ENCODE peak calls at places on chromosomes 16 and 17, in four cellular contexts. One of them, this sample, is unnamed.
A peak's percentile ranks its signal among the peaks of the same experiment; 100 is the strongest.

GRCh38 chr16:2026461-2027023 is at the start of gene NHERF2:
- DNase-seq in K562: peak; percentile 85
- DNase-seq in HEK293T: peak; percentile 77
- DNase-seq in HepG2: no peak
- DNase-seq in this sample: no peak

GRCh38 chr16:56608876-56609462 is 585 bp downstream of the MT2A start:
- DNase-seq in HepG2: no peak
- DNase-seq in K562: no peak
- DNase-seq in HEK293T: no peak
- DNase-seq in this sample: no peak

GRCh38 chr17:38730526-38731379 is 612 bp downstream of the CISD3 start:
- DNase-seq in HEK293T: no peak
- DNase-seq in K562: no peak
- DNase-seq in HepG2: peak; percentile 90
- DNase-seq in this sample: no peak

GRCh38 chr16:1819611-1820010 is 7.0 kb downstream of the HAGH start:
- DNase-seq in HEK293T: no peak
- DNase-seq in HepG2: no peak
- DNase-seq in K562: no peak
- DNase-seq in this sample: no peak

GRCh38 chr16:65122974-65123845 is 1.3 kb upstream of the CDH11 start:
- DNase-seq in K562: no peak
- DNase-seq in HEK293T: no peak
- DNase-seq in HepG2: no peak
- DNase-seq in this sample: no peak

GRCh38 chr17:45923511-45924268 is 29.3 kb downstream of the MAPT start:
- DNase-seq in HepG2: peak; percentile 86
- DNase-seq in HEK293T: no peak
- DNase-seq in K562: no peak
- DNase-seq in this sample: no peak

GRCh38 chr16:28974437-28975157 is at the start of gene SPNS1:
- DNase-seq in HepG2: peak; percentile 94
- DNase-seq in HEK293T: peak; percentile 98
- DNase-seq in K562: peak; percentile 97
- DNase-seq in this sample: peak; percentile 74

GRCh38 chr16:74830646-74831045 is 56.0 kb upstream of the FA2H start:
- DNase-seq in K562: no peak
- DNase-seq in HepG2: no peak
- DNase-seq in HEK293T: no peak
- DNase-seq in this sample: no peak

GRCh38 chr16:68668266-68668665 is 23.2 kb downstream of the CDH3 start:
- DNase-seq in HepG2: no peak
- DNase-seq in K562: no peak
- DNase-seq in HEK293T: no peak
- DNase-seq in this sample: peak; percentile 24

GRCh38 chr16:69885722-69886121 is 65.4 kb upstream of the CLEC18A start:
- DNase-seq in K562: no peak
- DNase-seq in HEK293T: no peak
- DNase-seq in HepG2: no peak
- DNase-seq in this sample: no peak

GRCh38 chr16:89146211-89147005 is 25.1 kb upstream of the CDH15 start:
- DNase-seq in HEK293T: no peak
- DNase-seq in HepG2: no peak
- DNase-seq in K562: no peak
- DNase-seq in this sample: no peak

GRCh38 chr16:10619271-10619849 is 39.0 kb upstream of the EMP2 start:
- DNase-seq in HEK293T: no peak
- DNase-seq in HepG2: no peak
- DNase-seq in K562: peak; percentile 73
- DNase-seq in this sample: no peak

GRCh38 chr16:84277244-84277823 is 17.3 kb upstream of the WFDC1 start:
- DNase-seq in HepG2: peak; percentile 51
- DNase-seq in K562: peak; percentile 84
- DNase-seq in HEK293T: peak; percentile 65
- DNase-seq in this sample: no peak

GRCh38 chr17:14442798-14443553 is 142.1 kb downstream of the HS3ST3B1 start:
- DNase-seq in HepG2: no peak
- DNase-seq in K562: no peak
- DNase-seq in HEK293T: no peak
- DNase-seq in this sample: no peak

GRCh38 chr17:17237026-17237799 is at the start of gene FLCN:
- DNase-seq in HEK293T: peak; percentile 83
- DNase-seq in HepG2: peak; percentile 73
- DNase-seq in K562: peak; percentile 81
- DNase-seq in this sample: peak; percentile 65

GRCh38 chr17:882827-883585 is 96.6 kb downstream of the NXN start:
- DNase-seq in HepG2: peak; percentile 83
- DNase-seq in K562: no peak
- DNase-seq in HEK293T: no peak
- DNase-seq in this sample: no peak

GRCh38 chr16:54431997-54432367 is 145.4 kb upstream of the IRX3 start:
- DNase-seq in K562: no peak
- DNase-seq in HepG2: no peak
- DNase-seq in HEK293T: no peak
- DNase-seq in this sample: no peak

GRCh38 chr17:78806451-78806850 is 24.4 kb upstream of the CYTH1 start:
- DNase-seq in HEK293T: no peak
- DNase-seq in HepG2: no peak
- DNase-seq in K562: peak; percentile 33
- DNase-seq in this sample: no peak

GRCh38 chr16:78624349-78624748 is 524.9 kb downstream of the WWOX start:
- DNase-seq in HepG2: no peak
- DNase-seq in K562: no peak
- DNase-seq in HEK293T: no peak
- DNase-seq in this sample: no peak

GRCh38 chr16:78973041-78973440 is 627.5 kb downstream of the MAF start:
- DNase-seq in K562: no peak
- DNase-seq in HepG2: no peak
- DNase-seq in HEK293T: no peak
- DNase-seq in this sample: no peak

GRCh38 chr16:87765776-87766484 is at the start of gene KLHDC4:
- DNase-seq in HEK293T: peak; percentile 91
- DNase-seq in K562: peak; percentile 89
- DNase-seq in HepG2: peak; percentile 78
- DNase-seq in this sample: peak; percentile 38

GRCh38 chr16:87764600-87765472 is 950 bp downstream of the KLHDC4 start:
- DNase-seq in K562: no peak
- DNase-seq in HEK293T: peak; percentile 26
- DNase-seq in HepG2: no peak
- DNase-seq in this sample: no peak

GRCh38 chr16:87762620-87763019 is 3.2 kb downstream of the KLHDC4 start:
- DNase-seq in HepG2: no peak
- DNase-seq in HEK293T: no peak
- DNase-seq in K562: no peak
- DNase-seq in this sample: no peak

GRCh38 chr16:87766485-87766797 is 655 bp upstream of the KLHDC4 start:
- DNase-seq in K562: no peak
- DNase-seq in HEK293T: no peak
- DNase-seq in HepG2: no peak
- DNase-seq in this sample: no peak

DNA sequence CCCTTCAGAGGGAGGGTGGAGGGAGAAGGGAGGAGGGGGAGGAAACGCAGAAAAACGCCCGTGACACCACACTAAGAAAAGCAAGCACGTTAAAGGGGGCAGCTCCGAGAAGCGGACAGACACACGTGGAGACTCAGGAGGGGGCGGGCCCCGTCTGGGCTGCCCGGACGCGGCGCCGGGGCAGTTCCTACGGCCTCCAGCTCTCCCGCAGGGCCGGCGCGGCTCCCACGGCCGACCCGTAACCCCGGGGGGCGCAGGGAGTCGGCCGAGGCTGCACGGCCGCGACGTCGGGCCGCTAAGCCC is 362 bp downstream of the KLHDC4 start:
- DNase-seq in HEK293T: peak; percentile 37
- DNase-seq in K562: peak; percentile 80
- DNase-seq in HepG2: no peak
- DNase-seq in this sample: no peak
- TF ChIP-seq TARDBP in HEK293T: no peak
- TF ChIP-seq TARDBP in K562: no peak
- TF ChIP-seq TARDBP in HepG2: no peak
- TF ChIP-seq TARDBP in this sample: no peak

DNA sequence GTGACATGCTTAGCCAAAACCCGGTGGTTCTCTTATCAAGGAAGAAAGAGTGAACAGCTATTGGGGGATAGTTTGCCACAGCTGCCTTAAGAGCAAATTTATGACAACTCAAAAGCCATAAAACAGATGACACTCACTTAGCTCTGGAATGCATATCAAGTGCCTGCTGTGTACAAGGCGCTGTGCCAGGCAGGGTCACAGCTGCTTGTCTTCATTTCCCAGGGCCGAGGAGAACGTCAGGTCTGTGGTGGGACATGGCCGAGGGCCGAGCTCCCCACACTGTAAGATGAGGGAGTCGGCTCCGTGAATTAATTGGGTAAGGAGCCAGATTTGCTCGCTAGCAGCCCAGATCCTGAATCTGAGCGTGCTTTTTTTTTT is 14.0 kb downstream of the EEF2K start:
- DNase-seq in HepG2: no peak
- DNase-seq in K562: no peak
- DNase-seq in HEK293T: no peak
- DNase-seq in this sample: no peak
- TF ChIP-seq TARDBP in HepG2: no peak
- TF ChIP-seq TARDBP in K562: no peak
- TF ChIP-seq TARDBP in HEK293T: no peak
- TF ChIP-seq TARDBP in this sample: no peak

DNA sequence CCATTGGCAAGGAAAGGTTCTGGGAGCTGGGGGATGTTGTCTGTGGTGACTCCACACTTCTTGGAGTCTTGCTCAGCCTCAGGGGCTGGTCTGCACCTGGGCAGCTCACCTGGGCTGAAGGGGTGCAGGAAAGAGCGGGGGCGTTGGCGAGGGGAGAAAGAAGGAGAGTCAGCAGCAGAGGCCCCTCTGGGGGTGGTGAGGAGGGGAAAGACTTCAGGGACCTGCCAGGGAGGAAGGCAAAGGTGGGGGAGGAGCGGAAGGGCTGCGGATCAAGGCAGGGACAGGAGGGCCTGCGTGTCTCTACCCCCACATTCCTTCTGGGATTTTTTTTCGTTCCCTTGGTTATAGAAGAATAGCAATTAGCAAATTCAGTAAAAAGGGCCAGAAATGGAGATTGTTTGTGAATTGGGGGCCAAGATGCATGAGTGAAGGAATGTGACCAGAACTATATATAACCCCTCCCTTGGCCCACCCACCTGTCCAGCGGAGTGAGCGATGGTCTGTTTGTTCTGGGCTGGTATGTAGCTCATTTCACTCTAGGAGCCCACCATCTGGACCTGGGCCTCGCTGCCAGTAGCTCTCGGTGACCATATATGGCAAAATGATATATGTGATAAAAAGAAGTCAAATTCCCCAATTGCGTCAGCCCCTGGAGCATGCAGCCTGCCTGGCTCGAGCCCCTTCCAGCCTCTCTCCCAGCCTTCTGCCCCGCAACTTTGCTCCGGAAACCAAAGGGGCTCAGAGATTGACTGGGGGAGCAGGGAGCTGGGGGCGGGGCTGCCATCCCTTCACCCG is 47.5 kb downstream of the CCDC42 start:
- DNase-seq in K562: no peak
- DNase-seq in HEK293T: no peak
- DNase-seq in HepG2: peak; percentile 42
- DNase-seq in this sample: no peak
- TF ChIP-seq TARDBP in K562: no peak
- TF ChIP-seq TARDBP in HEK293T: no peak
- TF ChIP-seq TARDBP in HepG2: no peak
- TF ChIP-seq TARDBP in this sample: no peak

DNA sequence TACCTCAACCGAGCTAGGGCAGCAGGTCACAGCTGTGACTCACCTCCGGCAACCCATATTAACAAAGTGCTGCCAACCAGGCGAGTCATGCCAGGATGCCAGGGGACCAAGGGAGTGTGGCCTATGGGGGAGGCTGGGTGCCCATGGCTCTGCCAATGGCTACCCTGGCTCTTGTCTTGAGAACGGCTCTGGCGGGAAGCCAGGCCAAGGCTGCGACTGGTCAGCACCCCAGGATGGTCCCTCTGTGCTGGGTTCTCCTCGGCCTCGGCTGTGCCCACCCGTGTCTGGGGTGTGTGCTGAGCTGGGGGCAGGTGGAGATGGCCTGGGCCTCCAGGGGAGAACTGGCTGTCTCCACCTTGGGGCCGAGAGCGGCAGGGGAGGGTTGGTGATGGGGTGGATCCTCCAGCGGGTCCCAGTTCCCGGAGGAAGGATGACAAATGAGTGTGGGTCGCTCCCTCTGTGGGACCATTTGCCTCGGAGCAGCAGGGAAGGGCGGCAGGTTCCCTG is 75.9 kb downstream of the MRC2 start:
- DNase-seq in HepG2: no peak
- DNase-seq in HEK293T: no peak
- DNase-seq in K562: peak; percentile 26
- DNase-seq in this sample: no peak
- TF ChIP-seq TARDBP in HepG2: no peak
- TF ChIP-seq TARDBP in HEK293T: no peak
- TF ChIP-seq TARDBP in K562: no peak
- TF ChIP-seq TARDBP in this sample: no peak

GRCh38 chr17:40070895-40071719 is 8.3 kb downstream of the THRA start:
- DNase-seq in K562: peak; percentile 61
- DNase-seq in HEK293T: no peak
- DNase-seq in HepG2: no peak
- DNase-seq in this sample: no peak
- TF ChIP-seq TARDBP in K562: no peak
- TF ChIP-seq TARDBP in HEK293T: no peak
- TF ChIP-seq TARDBP in HepG2: no peak
- TF ChIP-seq TARDBP in this sample: no peak

DNA sequence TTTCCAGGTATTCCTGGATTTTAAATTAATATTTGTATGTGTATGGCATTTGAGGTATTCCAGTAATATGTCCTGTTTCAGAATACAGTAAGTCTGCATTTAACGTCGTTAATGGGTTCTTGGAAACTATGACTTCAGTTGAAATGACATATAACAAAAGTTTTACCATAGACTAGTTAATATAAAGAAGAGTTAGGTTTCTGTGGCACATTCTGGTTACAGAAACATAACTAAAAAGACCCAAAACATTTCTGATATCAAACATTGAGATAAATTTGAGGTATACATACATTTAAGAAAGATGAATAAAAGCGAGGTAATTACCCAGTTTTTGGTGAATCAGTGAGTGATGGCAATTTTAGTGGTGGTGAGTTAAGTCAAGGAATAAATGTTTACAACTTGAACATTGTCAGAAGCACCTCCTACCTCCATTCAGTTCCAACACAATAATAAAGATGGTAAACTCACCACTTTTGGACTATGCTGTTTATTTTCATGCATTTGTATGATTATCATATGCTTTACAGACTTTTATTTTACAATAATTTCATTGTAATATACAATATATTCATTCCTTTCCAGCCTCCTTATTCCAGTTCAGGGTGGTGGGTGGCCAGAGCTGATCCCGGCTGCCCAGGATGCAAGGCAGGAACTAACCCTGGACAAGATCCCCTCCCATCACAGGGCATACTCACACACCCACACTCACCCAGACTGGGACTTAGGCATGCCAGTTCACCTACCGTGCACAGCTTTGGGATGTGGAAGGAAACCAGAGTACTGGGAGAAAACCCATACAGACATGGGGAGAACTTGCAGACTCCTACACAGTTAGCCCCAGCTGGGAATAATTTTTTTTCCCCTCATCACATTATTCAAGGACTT is 9.7 kb downstream of the LUC7L3 start:
- DNase-seq in HEK293T: no peak
- DNase-seq in K562: no peak
- DNase-seq in HepG2: no peak
- DNase-seq in this sample: no peak
- TF ChIP-seq TARDBP in HEK293T: no peak
- TF ChIP-seq TARDBP in K562: no peak
- TF ChIP-seq TARDBP in HepG2: no peak
- TF ChIP-seq TARDBP in this sample: no peak

GRCh38 chr16:18789850-18790706 is at the start of gene RPS15A:
- DNase-seq in HepG2: peak; percentile 100
- DNase-seq in K562: peak; percentile 90
- DNase-seq in HEK293T: peak; percentile 97
- DNase-seq in this sample: peak; percentile 88
- TF ChIP-seq TARDBP in HepG2: peak; percentile 98
- TF ChIP-seq TARDBP in K562: no peak
- TF ChIP-seq TARDBP in HEK293T: no peak
- TF ChIP-seq TARDBP in this sample: no peak